ENCODE peak calls at places on chromosomes 2 and 18, in ten cellular contexts. W, V, I, Z, J, C, P, R, E and M are unnamed samples.

GRCh38 chr2:196322963-196323810 is 151.8 kb upstream of the STK17B start:
- DNase-seq in W (no peak), V (no peak), I (no peak), Z (no peak), J (no peak), C (no peak), P (no peak), R (peak), E (no peak), M (no peak)

GRCh38 chr2:133504566-133505505 is 63.4 kb downstream of the NCKAP5 start:
- DNase-seq in W (no peak), V (no peak), I (no peak), Z (no peak), J (no peak), C (no peak), P (no peak), R (no peak), E (no peak), M (no peak)

GRCh38 chr18:10041180-10041579 is 127.4 kb downstream of the VAPA start:
- DNase-seq in W (peak), V (no peak), I (no peak), Z (no peak), J (no peak), C (no peak), P (no peak), R (no peak), E (no peak), M (no peak)

GRCh38 chr18:36419913-36420531 is 122.5 kb downstream of the FHOD3 start:
- DNase-seq in W (no peak), V (no peak), I (no peak), Z (peak), J (no peak), C (peak), P (no peak), R (no peak), E (no peak), M (peak)

GRCh38 chr2:120448961-120449421 is 103.1 kb downstream of the INHBB start:
- DNase-seq in W (no peak), V (no peak), I (no peak), Z (no peak), J (no peak), C (no peak), P (no peak), R (no peak), E (no peak), M (no peak)

GRCh38 chr18:50560681-50561629 is 1.1 kb downstream of the MAPK4 start:
- DNase-seq in W (no peak), V (no peak), I (no peak), Z (no peak), J (no peak), C (peak), P (no peak), R (peak), E (no peak), M (no peak)

GRCh38 chr18:49212819-49213218 is 247.6 kb downstream of the DYM start:
- DNase-seq in W (peak), V (peak), I (no peak), Z (no peak), J (no peak), C (no peak), P (no peak), R (no peak), E (no peak), M (no peak)

GRCh38 chr2:44100351-44100750 is 68.3 kb upstream of the PPM1B start:
- DNase-seq in W (peak), V (peak), I (peak), Z (no peak), J (no peak), C (peak), P (no peak), R (no peak), E (no peak), M (no peak)

GRCh38 chr2:60555794-60556161 is 2.3 kb upstream of the BCL11A start:
- DNase-seq in W (no peak), V (no peak), I (no peak), Z (no peak), J (no peak), C (peak), P (no peak), R (no peak), E (no peak), M (no peak)